ENCODE peak calls at places on chromosomes 2 and 18, in five cellular contexts. One of them, this sample, is unnamed.

GRCh38 chr2:42513252-42513918 is 19.6 kb upstream of the KCNG3 start:
- DNase-seq in transverse colon: peak
- DNase-seq in A549: peak
- DNase-seq in IMR-90: peak
- DNase-seq in heart left ventricle: no peak
- DNase-seq in this sample: no peak

GRCh38 chr2:9630001-9630749 is 622 bp downstream of the YWHAQ start:
- DNase-seq in transverse colon: peak
- DNase-seq in A549: peak
- DNase-seq in heart left ventricle: peak
- DNase-seq in IMR-90: peak
- DNase-seq in this sample: peak

GRCh38 chr2:96147593-96148201 is 2.5 kb upstream of the DUSP2 start:
- DNase-seq in A549: no peak
- DNase-seq in heart left ventricle: no peak
- DNase-seq in IMR-90: no peak
- DNase-seq in transverse colon: peak
- DNase-seq in this sample: peak

GRCh38 chr2:25054720-25055119 is 12.8 kb downstream of the EFR3B start:
- DNase-seq in A549: no peak
- DNase-seq in transverse colon: no peak
- DNase-seq in IMR-90: peak
- DNase-seq in heart left ventricle: no peak
- DNase-seq in this sample: no peak

GRCh38 chr2:151067658-151068369 is 193.8 kb downstream of the RBM43 start:
- DNase-seq in IMR-90: no peak
- DNase-seq in A549: no peak
- DNase-seq in transverse colon: no peak
- DNase-seq in heart left ventricle: no peak
- DNase-seq in this sample: no peak

GRCh38 chr2:165610591-165611029 is 141.1 kb downstream of the CSRNP3 start:
- DNase-seq in A549: no peak
- DNase-seq in heart left ventricle: no peak
- DNase-seq in IMR-90: no peak
- DNase-seq in transverse colon: no peak
- DNase-seq in this sample: no peak

GRCh38 chr2:226652388-226652787 is 147.2 kb downstream of the IRS1 start:
- DNase-seq in IMR-90: peak
- DNase-seq in transverse colon: no peak
- DNase-seq in A549: peak
- DNase-seq in heart left ventricle: no peak
- DNase-seq in this sample: no peak

GRCh38 chr2:65055427-65056214 is 595 bp upstream of the CEP68 start:
- DNase-seq in transverse colon: peak
- DNase-seq in A549: no peak
- DNase-seq in heart left ventricle: no peak
- DNase-seq in IMR-90: no peak
- DNase-seq in this sample: peak

GRCh38 chr2:150438654-150439053 is 48.8 kb downstream of the RND3 start:
- DNase-seq in transverse colon: no peak
- DNase-seq in heart left ventricle: no peak
- DNase-seq in IMR-90: no peak
- DNase-seq in A549: no peak
- DNase-seq in this sample: no peak

GRCh38 chr2:162092656-162093556 is 18.9 kb upstream of the DPP4 start:
- DNase-seq in IMR-90: peak
- DNase-seq in transverse colon: no peak
- DNase-seq in A549: peak
- DNase-seq in heart left ventricle: peak
- DNase-seq in this sample: no peak

GRCh38 chr2:128544321-128545037 is 225.8 kb upstream of the HS6ST1 start:
- DNase-seq in A549: no peak
- DNase-seq in IMR-90: no peak
- DNase-seq in transverse colon: no peak
- DNase-seq in heart left ventricle: peak
- DNase-seq in this sample: peak

GRCh38 chr2:133143649-133144048 is 424.6 kb downstream of the NCKAP5 start:
- DNase-seq in IMR-90: no peak
- DNase-seq in A549: no peak
- DNase-seq in transverse colon: no peak
- DNase-seq in heart left ventricle: no peak
- DNase-seq in this sample: no peak

GRCh38 chr2:128628206-128628605 is 309.5 kb upstream of the HS6ST1 start:
- DNase-seq in heart left ventricle: no peak
- DNase-seq in A549: no peak
- DNase-seq in IMR-90: no peak
- DNase-seq in transverse colon: no peak
- DNase-seq in this sample: peak

GRCh38 chr2:35409762-35410161 is 945.8 kb upstream of the CRIM1 start:
- DNase-seq in IMR-90: no peak
- DNase-seq in A549: no peak
- DNase-seq in transverse colon: no peak
- DNase-seq in heart left ventricle: no peak
- DNase-seq in this sample: no peak

GRCh38 chr2:42794271-42795046 is 2.1 kb upstream of the HAAO start:
- DNase-seq in transverse colon: peak
- DNase-seq in heart left ventricle: no peak
- DNase-seq in A549: peak
- DNase-seq in IMR-90: no peak
- DNase-seq in this sample: peak

GRCh38 chr2:226739508-226740030 is 60.1 kb downstream of the IRS1 start:
- DNase-seq in heart left ventricle: no peak
- DNase-seq in transverse colon: no peak
- DNase-seq in A549: no peak
- DNase-seq in IMR-90: no peak
- DNase-seq in this sample: no peak

GRCh38 chr18:23377669-23378469 is 75.2 kb upstream of the RIOK3 start:
- DNase-seq in transverse colon: no peak
- DNase-seq in heart left ventricle: no peak
- DNase-seq in A549: peak
- DNase-seq in IMR-90: peak
- DNase-seq in this sample: no peak

GRCh38 chr2:225355788-225356187 is 43.7 kb upstream of the NYAP2 start:
- DNase-seq in heart left ventricle: no peak
- DNase-seq in IMR-90: no peak
- DNase-seq in transverse colon: no peak
- DNase-seq in A549: no peak
- DNase-seq in this sample: no peak

GRCh38 chr2:232027530-232027929 is 66.0 kb downstream of the DIS3L2 start:
- DNase-seq in A549: no peak
- DNase-seq in heart left ventricle: no peak
- DNase-seq in IMR-90: no peak
- DNase-seq in transverse colon: no peak
- DNase-seq in this sample: no peak

GRCh38 chr2:109457366-109457765 is 156.4 kb downstream of the SEPTIN10 start:
- DNase-seq in A549: no peak
- DNase-seq in transverse colon: no peak
- DNase-seq in heart left ventricle: no peak
- DNase-seq in IMR-90: no peak
- DNase-seq in this sample: peak

GRCh38 chr2:1653137-1653789 is 91.1 kb downstream of the PXDN start:
- DNase-seq in heart left ventricle: peak
- DNase-seq in transverse colon: peak
- DNase-seq in IMR-90: peak
- DNase-seq in A549: no peak
- DNase-seq in this sample: peak

GRCh38 chr2:42116195-42117181 is 52.7 kb upstream of the EML4 start:
- DNase-seq in transverse colon: no peak
- DNase-seq in heart left ventricle: no peak
- DNase-seq in A549: no peak
- DNase-seq in IMR-90: peak
- DNase-seq in this sample: no peak

GRCh38 chr2:105789745-105790466 is 45.2 kb downstream of the NCK2 start:
- DNase-seq in IMR-90: peak
- DNase-seq in transverse colon: peak
- DNase-seq in heart left ventricle: peak
- DNase-seq in A549: no peak
- DNase-seq in this sample: no peak

GRCh38 chr18:8825729-8826375 is 120.5 kb downstream of the MTCL1 start:
- DNase-seq in transverse colon: no peak
- DNase-seq in heart left ventricle: no peak
- DNase-seq in IMR-90: no peak
- DNase-seq in A549: no peak
- DNase-seq in this sample: no peak

GRCh38 chr18:55283309-55283708 is 304.7 kb downstream of the TCF4 start:
- DNase-seq in A549: no peak
- DNase-seq in heart left ventricle: no peak
- DNase-seq in transverse colon: no peak
- DNase-seq in IMR-90: no peak
- DNase-seq in this sample: no peak

GRCh38 chr2:34012728-34013302 is 413.7 kb upstream of the FAM98A start:
- DNase-seq in heart left ventricle: peak
- DNase-seq in transverse colon: peak
- DNase-seq in IMR-90: peak
- DNase-seq in A549: peak
- DNase-seq in this sample: no peak

GRCh38 chr2:130869441-130870160 is 32.9 kb downstream of the ARHGEF4 start:
- DNase-seq in heart left ventricle: no peak
- DNase-seq in transverse colon: no peak
- DNase-seq in IMR-90: no peak
- DNase-seq in A549: no peak
- DNase-seq in this sample: no peak

GRCh38 chr2:190407246-190407661 is 901 bp upstream of the MFSD6 start:
- DNase-seq in A549: peak
- DNase-seq in transverse colon: no peak
- DNase-seq in heart left ventricle: no peak
- DNase-seq in IMR-90: no peak
- DNase-seq in this sample: no peak

DNA sequence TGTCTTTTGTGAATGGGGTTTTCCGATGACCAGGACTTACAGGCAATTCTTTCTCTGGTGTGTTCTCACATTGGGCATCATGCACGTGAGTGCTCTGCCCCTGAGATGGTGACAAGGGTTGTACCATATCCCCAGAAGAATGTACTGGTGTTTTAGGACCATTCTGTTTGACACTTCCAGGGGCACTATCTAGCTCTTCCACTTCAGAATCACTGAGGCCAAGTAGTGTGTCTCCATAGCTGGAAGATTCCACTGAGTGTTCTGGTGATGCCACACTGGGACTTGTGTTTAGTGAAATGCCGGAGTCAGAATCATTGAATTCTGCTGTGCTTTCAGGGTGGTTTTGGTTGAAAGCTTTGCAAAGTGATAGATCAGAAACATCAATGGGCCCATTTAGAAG is 18.7 kb downstream of the HNRNPA3 start:
- DNase-seq in IMR-90: no peak
- DNase-seq in transverse colon: no peak
- DNase-seq in heart left ventricle: no peak
- DNase-seq in A549: no peak
- DNase-seq in this sample: no peak
- TF ChIP-seq POLR2A in IMR-90: no peak
- TF ChIP-seq POLR2A in transverse colon: no peak
- TF ChIP-seq POLR2A in heart left ventricle: no peak
- TF ChIP-seq POLR2A in A549: no peak
- TF ChIP-seq POLR2A in this sample: no peak

GRCh38 chr2:156852210-156852609 is 405.3 kb upstream of the GALNT5 start:
- DNase-seq in IMR-90: no peak
- DNase-seq in transverse colon: no peak
- DNase-seq in heart left ventricle: no peak
- DNase-seq in A549: no peak
- DNase-seq in this sample: no peak
- H3K27ac ChIP-seq in IMR-90: no peak
- H3K27ac ChIP-seq in transverse colon: no peak
- H3K27ac ChIP-seq in heart left ventricle: no peak
- H3K27ac ChIP-seq in A549: no peak
- H3K27ac ChIP-seq in this sample: no peak

GRCh38 chr2:73984203-73984921 is at the start of gene TET3:
- DNase-seq in transverse colon: peak
- DNase-seq in IMR-90: no peak
- DNase-seq in A549: peak
- DNase-seq in heart left ventricle: peak
- DNase-seq in this sample: peak

GRCh38 chr2:73984922-73985317 is 210 bp downstream of the TET3 start:
- DNase-seq in transverse colon: peak
- DNase-seq in A549: peak
- DNase-seq in IMR-90: no peak
- DNase-seq in heart left ventricle: peak
- DNase-seq in this sample: no peak

GRCh38 chr2:73986085-73986680 is 1.5 kb downstream of the TET3 start:
- DNase-seq in heart left ventricle: no peak
- DNase-seq in transverse colon: no peak
- DNase-seq in A549: no peak
- DNase-seq in IMR-90: no peak
- DNase-seq in this sample: peak

GRCh38 chr2:73987109-73987947 is 2.6 kb downstream of the TET3 start:
- DNase-seq in IMR-90: peak
- DNase-seq in A549: no peak
- DNase-seq in transverse colon: peak
- DNase-seq in heart left ventricle: peak
- DNase-seq in this sample: peak

DNA sequence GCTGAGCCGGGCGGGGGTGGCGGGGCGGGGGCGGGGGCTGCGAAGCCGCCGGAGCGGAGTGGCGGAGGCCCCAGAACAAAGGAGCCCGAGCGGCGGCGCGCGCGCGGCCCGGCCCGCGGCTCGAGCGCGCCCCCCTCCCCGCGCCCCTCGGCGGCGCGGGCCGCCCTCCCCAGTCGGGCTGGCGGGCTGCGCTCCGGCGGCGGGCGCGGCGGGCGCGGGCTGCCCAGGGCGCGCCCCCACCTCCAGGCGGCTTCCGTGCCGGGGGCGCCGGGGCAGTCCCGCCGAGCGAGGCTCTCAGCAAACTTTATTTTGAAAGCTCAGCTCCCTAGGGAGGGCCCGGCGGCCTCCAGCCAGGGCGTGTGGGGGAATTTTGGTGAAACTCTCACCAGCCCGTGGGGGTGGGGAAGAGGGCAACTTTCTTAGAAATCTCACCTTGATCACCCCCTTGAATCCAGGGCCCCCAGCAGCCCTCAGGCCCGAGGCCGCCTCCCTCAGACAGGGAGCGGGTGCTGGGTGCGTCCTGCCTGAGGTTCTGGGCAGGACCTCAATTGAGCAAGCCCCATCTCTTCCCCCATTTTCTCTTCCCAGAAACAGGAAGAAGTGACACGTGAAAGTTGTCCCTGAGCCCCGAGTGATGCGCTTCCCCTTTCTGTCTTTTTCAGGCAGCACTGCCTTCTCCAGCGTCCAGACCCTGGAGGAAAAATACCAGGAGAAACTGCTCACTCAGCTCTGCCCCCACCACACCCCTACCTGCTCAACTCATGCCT is 791 bp downstream of the TET3 start:
- DNase-seq in A549: peak
- DNase-seq in transverse colon: peak
- DNase-seq in IMR-90: no peak
- DNase-seq in heart left ventricle: peak
- DNase-seq in this sample: peak
- TF ChIP-seq POLR2A in A549: no peak
- TF ChIP-seq POLR2A in transverse colon: peak
- TF ChIP-seq POLR2A in IMR-90: no peak
- TF ChIP-seq POLR2A in heart left ventricle: peak
- TF ChIP-seq POLR2A in this sample: no peak

DNA sequence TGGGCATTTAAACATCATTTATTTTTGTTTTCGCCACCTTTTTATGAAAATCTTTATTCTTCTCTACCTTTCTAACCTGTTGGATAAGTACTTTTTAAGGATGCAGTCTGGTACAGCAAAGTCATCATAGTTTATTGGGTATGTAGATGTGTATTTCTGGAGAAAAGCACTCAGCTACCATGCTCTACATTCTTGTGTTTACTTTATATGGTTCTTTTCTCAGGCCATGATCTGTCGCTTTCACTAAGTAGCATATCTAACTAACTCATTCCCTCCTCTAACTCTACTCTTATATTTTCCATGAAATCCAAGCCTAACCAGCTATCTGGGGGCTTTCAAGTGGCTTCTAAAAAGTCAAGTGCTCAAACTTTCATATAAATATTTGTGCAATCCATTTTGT is 25.3 kb upstream of the SETBP1 start:
- DNase-seq in heart left ventricle: no peak
- DNase-seq in IMR-90: no peak
- DNase-seq in A549: no peak
- DNase-seq in transverse colon: no peak
- DNase-seq in this sample: no peak
- H3K27ac ChIP-seq in heart left ventricle: no peak
- H3K27ac ChIP-seq in IMR-90: no peak
- H3K27ac ChIP-seq in A549: no peak
- H3K27ac ChIP-seq in transverse colon: no peak
- H3K27ac ChIP-seq in this sample: no peak

This sample was measured in spleen.